ENCODE peak calls at places on chromosomes 6 and 20, in eight cellular contexts. One of them, this sample, is unnamed.
A peak's percentile ranks its signal among the peaks of the same experiment; 100 is the strongest.

GRCh38 chr6:137161975-137162374 is 11.5 kb downstream of the IL22RA2 start:
- DNase-seq in activated CD4-positive, alpha-beta T cell treated with anti-CD3 and anti-CD28 coated beads, Interleukin-2, amount 10 ng/mL, durations not matched to agents 7 days and 5 days: no peak
- DNase-seq in A172: no peak
- DNase-seq in kidney glomerular epithelial cell: no peak
- DNase-seq in NCI-H187: no peak
- DNase-seq in lung: no peak
- DNase-seq in NK-92 treated with Interleukin-12 subunit alpha and Interleukin-12 subunit beta, amount 100 ng/mL, for 24 hours: no peak
- DNase-seq in NCI-H1105: no peak
- DNase-seq in this sample: no peak

GRCh38 chr6:35311390-35312075 is 13.9 kb downstream of the DEF6 start:
- DNase-seq in activated CD4-positive, alpha-beta T cell treated with anti-CD3 and anti-CD28 coated beads, Interleukin-2, amount 10 ng/mL, durations not matched to agents 7 days and 5 days: peak; percentile 74
- DNase-seq in kidney glomerular epithelial cell: no peak
- DNase-seq in A172: no peak
- DNase-seq in NK-92 treated with Interleukin-12 subunit alpha and Interleukin-12 subunit beta, amount 100 ng/mL, for 24 hours: peak; percentile 41
- DNase-seq in NCI-H187: no peak
- DNase-seq in lung: no peak
- DNase-seq in NCI-H1105: no peak
- DNase-seq in this sample: no peak

GRCh38 chr20:34863421-34863965 is 9.2 kb downstream of the GGT7 start:
- DNase-seq in A172: no peak
- DNase-seq in activated CD4-positive, alpha-beta T cell treated with anti-CD3 and anti-CD28 coated beads, Interleukin-2, amount 10 ng/mL, durations not matched to agents 7 days and 5 days: no peak
- DNase-seq in kidney glomerular epithelial cell: no peak
- DNase-seq in NCI-H187: no peak
- DNase-seq in NK-92 treated with Interleukin-12 subunit alpha and Interleukin-12 subunit beta, amount 100 ng/mL, for 24 hours: no peak
- DNase-seq in lung: no peak
- DNase-seq in NCI-H1105: no peak
- DNase-seq in this sample: no peak

GRCh38 chr6:24147453-24148153 is 21.6 kb downstream of the NRSN1 start:
- DNase-seq in A172: no peak
- DNase-seq in lung: no peak
- DNase-seq in NK-92 treated with Interleukin-12 subunit alpha and Interleukin-12 subunit beta, amount 100 ng/mL, for 24 hours: no peak
- DNase-seq in activated CD4-positive, alpha-beta T cell treated with anti-CD3 and anti-CD28 coated beads, Interleukin-2, amount 10 ng/mL, durations not matched to agents 7 days and 5 days: no peak
- DNase-seq in NCI-H187: no peak
- DNase-seq in NCI-H1105: no peak
- DNase-seq in kidney glomerular epithelial cell: no peak
- DNase-seq in this sample: no peak

GRCh38 chr20:258963-259362 is 1.4 kb downstream of the DEFB132 start:
- DNase-seq in NCI-H1105: no peak
- DNase-seq in NCI-H187: no peak
- DNase-seq in NK-92 treated with Interleukin-12 subunit alpha and Interleukin-12 subunit beta, amount 100 ng/mL, for 24 hours: no peak
- DNase-seq in lung: no peak
- DNase-seq in A172: no peak
- DNase-seq in activated CD4-positive, alpha-beta T cell treated with anti-CD3 and anti-CD28 coated beads, Interleukin-2, amount 10 ng/mL, durations not matched to agents 7 days and 5 days: peak; percentile 12
- DNase-seq in kidney glomerular epithelial cell: peak; percentile 12
- DNase-seq in this sample: peak; percentile 17

GRCh38 chr6:119881416-119881815 is 531.9 kb upstream of the MAN1A1 start:
- DNase-seq in A172: peak; percentile 24
- DNase-seq in NCI-H187: no peak
- DNase-seq in NK-92 treated with Interleukin-12 subunit alpha and Interleukin-12 subunit beta, amount 100 ng/mL, for 24 hours: no peak
- DNase-seq in kidney glomerular epithelial cell: no peak
- DNase-seq in activated CD4-positive, alpha-beta T cell treated with anti-CD3 and anti-CD28 coated beads, Interleukin-2, amount 10 ng/mL, durations not matched to agents 7 days and 5 days: no peak
- DNase-seq in lung: no peak
- DNase-seq in NCI-H1105: no peak
- DNase-seq in this sample: no peak

GRCh38 chr6:155795173-155795796 is 339.6 kb upstream of the NOX3 start:
- DNase-seq in activated CD4-positive, alpha-beta T cell treated with anti-CD3 and anti-CD28 coated beads, Interleukin-2, amount 10 ng/mL, durations not matched to agents 7 days and 5 days: no peak
- DNase-seq in lung: no peak
- DNase-seq in NCI-H187: no peak
- DNase-seq in kidney glomerular epithelial cell: peak; percentile 37
- DNase-seq in NK-92 treated with Interleukin-12 subunit alpha and Interleukin-12 subunit beta, amount 100 ng/mL, for 24 hours: no peak
- DNase-seq in A172: peak; percentile 78
- DNase-seq in NCI-H1105: no peak
- DNase-seq in this sample: no peak

GRCh38 chr6:5130135-5130866 is 45.2 kb downstream of the PPP1R3G start:
- DNase-seq in activated CD4-positive, alpha-beta T cell treated with anti-CD3 and anti-CD28 coated beads, Interleukin-2, amount 10 ng/mL, durations not matched to agents 7 days and 5 days: no peak
- DNase-seq in kidney glomerular epithelial cell: no peak
- DNase-seq in NK-92 treated with Interleukin-12 subunit alpha and Interleukin-12 subunit beta, amount 100 ng/mL, for 24 hours: no peak
- DNase-seq in lung: no peak
- DNase-seq in NCI-H187: no peak
- DNase-seq in A172: no peak
- DNase-seq in NCI-H1105: no peak
- DNase-seq in this sample: no peak

GRCh38 chr6:108690326-108691000 is 129.7 kb downstream of the FOXO3 start:
- DNase-seq in NK-92 treated with Interleukin-12 subunit alpha and Interleukin-12 subunit beta, amount 100 ng/mL, for 24 hours: no peak
- DNase-seq in kidney glomerular epithelial cell: no peak
- DNase-seq in NCI-H1105: no peak
- DNase-seq in A172: no peak
- DNase-seq in NCI-H187: no peak
- DNase-seq in lung: no peak
- DNase-seq in activated CD4-positive, alpha-beta T cell treated with anti-CD3 and anti-CD28 coated beads, Interleukin-2, amount 10 ng/mL, durations not matched to agents 7 days and 5 days: no peak
- DNase-seq in this sample: no peak

GRCh38 chr20:41446471-41446870 is 79.9 kb upstream of the EMILIN3 start:
- DNase-seq in NCI-H187: peak; percentile 63
- DNase-seq in NCI-H1105: no peak
- DNase-seq in lung: no peak
- DNase-seq in A172: no peak
- DNase-seq in NK-92 treated with Interleukin-12 subunit alpha and Interleukin-12 subunit beta, amount 100 ng/mL, for 24 hours: no peak
- DNase-seq in activated CD4-positive, alpha-beta T cell treated with anti-CD3 and anti-CD28 coated beads, Interleukin-2, amount 10 ng/mL, durations not matched to agents 7 days and 5 days: no peak
- DNase-seq in kidney glomerular epithelial cell: no peak
- DNase-seq in this sample: no peak

GRCh38 chr6:35485402-35485877 is 11.4 kb downstream of the TEAD3 start:
- DNase-seq in NCI-H1105: no peak
- DNase-seq in lung: peak; percentile 58
- DNase-seq in activated CD4-positive, alpha-beta T cell treated with anti-CD3 and anti-CD28 coated beads, Interleukin-2, amount 10 ng/mL, durations not matched to agents 7 days and 5 days: no peak
- DNase-seq in NK-92 treated with Interleukin-12 subunit alpha and Interleukin-12 subunit beta, amount 100 ng/mL, for 24 hours: no peak
- DNase-seq in kidney glomerular epithelial cell: peak; percentile 61
- DNase-seq in NCI-H187: no peak
- DNase-seq in A172: peak; percentile 90
- DNase-seq in this sample: no peak

GRCh38 chr20:36315545-36316351 is 9.6 kb downstream of the DLGAP4 start:
- DNase-seq in NCI-H187: no peak
- DNase-seq in kidney glomerular epithelial cell: no peak
- DNase-seq in A172: no peak
- DNase-seq in NK-92 treated with Interleukin-12 subunit alpha and Interleukin-12 subunit beta, amount 100 ng/mL, for 24 hours: no peak
- DNase-seq in activated CD4-positive, alpha-beta T cell treated with anti-CD3 and anti-CD28 coated beads, Interleukin-2, amount 10 ng/mL, durations not matched to agents 7 days and 5 days: no peak
- DNase-seq in lung: no peak
- DNase-seq in NCI-H1105: no peak
- DNase-seq in this sample: no peak

GRCh38 chr20:15854871-15855270 is 718.4 kb downstream of the KIF16B start:
- DNase-seq in A172: no peak
- DNase-seq in NCI-H1105: no peak
- DNase-seq in NK-92 treated with Interleukin-12 subunit alpha and Interleukin-12 subunit beta, amount 100 ng/mL, for 24 hours: no peak
- DNase-seq in activated CD4-positive, alpha-beta T cell treated with anti-CD3 and anti-CD28 coated beads, Interleukin-2, amount 10 ng/mL, durations not matched to agents 7 days and 5 days: no peak
- DNase-seq in kidney glomerular epithelial cell: no peak
- DNase-seq in NCI-H187: no peak
- DNase-seq in lung: no peak
- DNase-seq in this sample: no peak

GRCh38 chr6:36035240-36035639 is 7.6 kb downstream of the MAPK14 start:
- DNase-seq in NCI-H1105: no peak
- DNase-seq in A172: no peak
- DNase-seq in NCI-H187: no peak
- DNase-seq in kidney glomerular epithelial cell: no peak
- DNase-seq in lung: no peak
- DNase-seq in activated CD4-positive, alpha-beta T cell treated with anti-CD3 and anti-CD28 coated beads, Interleukin-2, amount 10 ng/mL, durations not matched to agents 7 days and 5 days: no peak
- DNase-seq in NK-92 treated with Interleukin-12 subunit alpha and Interleukin-12 subunit beta, amount 100 ng/mL, for 24 hours: no peak
- DNase-seq in this sample: no peak

GRCh38 chr6:158654498-158654897 is 4.6 kb downstream of the SYTL3 start:
- DNase-seq in NK-92 treated with Interleukin-12 subunit alpha and Interleukin-12 subunit beta, amount 100 ng/mL, for 24 hours: no peak
- DNase-seq in kidney glomerular epithelial cell: peak; percentile 29
- DNase-seq in A172: peak; percentile 70
- DNase-seq in NCI-H1105: peak; percentile 94
- DNase-seq in lung: peak; percentile 62
- DNase-seq in NCI-H187: peak; percentile 21
- DNase-seq in activated CD4-positive, alpha-beta T cell treated with anti-CD3 and anti-CD28 coated beads, Interleukin-2, amount 10 ng/mL, durations not matched to agents 7 days and 5 days: no peak
- DNase-seq in this sample: no peak

GRCh38 chr6:12592634-12593033 is 123.9 kb upstream of the PHACTR1 start:
- DNase-seq in A172: peak; percentile 89
- DNase-seq in NCI-H1105: no peak
- DNase-seq in NK-92 treated with Interleukin-12 subunit alpha and Interleukin-12 subunit beta, amount 100 ng/mL, for 24 hours: no peak
- DNase-seq in kidney glomerular epithelial cell: peak; percentile 31
- DNase-seq in lung: peak; percentile 42
- DNase-seq in NCI-H187: no peak
- DNase-seq in activated CD4-positive, alpha-beta T cell treated with anti-CD3 and anti-CD28 coated beads, Interleukin-2, amount 10 ng/mL, durations not matched to agents 7 days and 5 days: no peak
- DNase-seq in this sample: no peak

GRCh38 chr6:159913862-159914564 is 23.2 kb downstream of the MAS1 start:
- DNase-seq in NCI-H1105: no peak
- DNase-seq in lung: no peak
- DNase-seq in NK-92 treated with Interleukin-12 subunit alpha and Interleukin-12 subunit beta, amount 100 ng/mL, for 24 hours: no peak
- DNase-seq in A172: no peak
- DNase-seq in NCI-H187: no peak
- DNase-seq in activated CD4-positive, alpha-beta T cell treated with anti-CD3 and anti-CD28 coated beads, Interleukin-2, amount 10 ng/mL, durations not matched to agents 7 days and 5 days: no peak
- DNase-seq in kidney glomerular epithelial cell: no peak
- DNase-seq in this sample: no peak

GRCh38 chr6:137094411-137095008 is 49.7 kb upstream of the IL20RA start:
- DNase-seq in activated CD4-positive, alpha-beta T cell treated with anti-CD3 and anti-CD28 coated beads, Interleukin-2, amount 10 ng/mL, durations not matched to agents 7 days and 5 days: peak; percentile 64
- DNase-seq in kidney glomerular epithelial cell: peak; percentile 65
- DNase-seq in NCI-H1105: peak; percentile 62
- DNase-seq in lung: peak; percentile 43
- DNase-seq in A172: peak; percentile 64
- DNase-seq in NCI-H187: peak; percentile 4
- DNase-seq in NK-92 treated with Interleukin-12 subunit alpha and Interleukin-12 subunit beta, amount 100 ng/mL, for 24 hours: peak; percentile 15
- DNase-seq in this sample: peak; percentile 62

GRCh38 chr6:7805088-7805756 is 79.3 kb downstream of the BMP6 start:
- DNase-seq in NCI-H187: no peak
- DNase-seq in A172: no peak
- DNase-seq in NK-92 treated with Interleukin-12 subunit alpha and Interleukin-12 subunit beta, amount 100 ng/mL, for 24 hours: no peak
- DNase-seq in activated CD4-positive, alpha-beta T cell treated with anti-CD3 and anti-CD28 coated beads, Interleukin-2, amount 10 ng/mL, durations not matched to agents 7 days and 5 days: no peak
- DNase-seq in NCI-H1105: no peak
- DNase-seq in lung: no peak
- DNase-seq in kidney glomerular epithelial cell: no peak
- DNase-seq in this sample: no peak

GRCh38 chr6:49269190-49269589 is 193.9 kb downstream of the MMUT start:
- DNase-seq in A172: peak; percentile 45
- DNase-seq in lung: no peak
- DNase-seq in activated CD4-positive, alpha-beta T cell treated with anti-CD3 and anti-CD28 coated beads, Interleukin-2, amount 10 ng/mL, durations not matched to agents 7 days and 5 days: no peak
- DNase-seq in NK-92 treated with Interleukin-12 subunit alpha and Interleukin-12 subunit beta, amount 100 ng/mL, for 24 hours: no peak
- DNase-seq in NCI-H1105: no peak
- DNase-seq in NCI-H187: no peak
- DNase-seq in kidney glomerular epithelial cell: no peak
- DNase-seq in this sample: no peak

GRCh38 chr20:49608752-49609670 is 41.1 kb upstream of the PTGIS start:
- DNase-seq in kidney glomerular epithelial cell: peak; percentile 35
- DNase-seq in lung: peak; percentile 65
- DNase-seq in NK-92 treated with Interleukin-12 subunit alpha and Interleukin-12 subunit beta, amount 100 ng/mL, for 24 hours: peak; percentile 74
- DNase-seq in A172: peak; percentile 72
- DNase-seq in NCI-H1105: peak; percentile 60
- DNase-seq in activated CD4-positive, alpha-beta T cell treated with anti-CD3 and anti-CD28 coated beads, Interleukin-2, amount 10 ng/mL, durations not matched to agents 7 days and 5 days: peak; percentile 85
- DNase-seq in NCI-H187: peak; percentile 65
- DNase-seq in this sample: peak; percentile 61

GRCh38 chr6:453152-453551 is 61.6 kb downstream of the IRF4 start:
- DNase-seq in activated CD4-positive, alpha-beta T cell treated with anti-CD3 and anti-CD28 coated beads, Interleukin-2, amount 10 ng/mL, durations not matched to agents 7 days and 5 days: no peak
- DNase-seq in A172: no peak
- DNase-seq in lung: no peak
- DNase-seq in NCI-H1105: no peak
- DNase-seq in kidney glomerular epithelial cell: no peak
- DNase-seq in NCI-H187: no peak
- DNase-seq in NK-92 treated with Interleukin-12 subunit alpha and Interleukin-12 subunit beta, amount 100 ng/mL, for 24 hours: no peak
- DNase-seq in this sample: no peak

GRCh38 chr20:48222595-48223180 is 437.4 kb upstream of the SULF2 start:
- DNase-seq in lung: no peak
- DNase-seq in A172: no peak
- DNase-seq in kidney glomerular epithelial cell: no peak
- DNase-seq in NCI-H187: no peak
- DNase-seq in NCI-H1105: no peak
- DNase-seq in activated CD4-positive, alpha-beta T cell treated with anti-CD3 and anti-CD28 coated beads, Interleukin-2, amount 10 ng/mL, durations not matched to agents 7 days and 5 days: no peak
- DNase-seq in NK-92 treated with Interleukin-12 subunit alpha and Interleukin-12 subunit beta, amount 100 ng/mL, for 24 hours: no peak
- DNase-seq in this sample: no peak

GRCh38 chr6:168393126-168393870 is 47.7 kb upstream of the SMOC2 start:
- DNase-seq in NK-92 treated with Interleukin-12 subunit alpha and Interleukin-12 subunit beta, amount 100 ng/mL, for 24 hours: no peak
- DNase-seq in activated CD4-positive, alpha-beta T cell treated with anti-CD3 and anti-CD28 coated beads, Interleukin-2, amount 10 ng/mL, durations not matched to agents 7 days and 5 days: no peak
- DNase-seq in NCI-H187: no peak
- DNase-seq in NCI-H1105: no peak
- DNase-seq in A172: no peak
- DNase-seq in lung: no peak
- DNase-seq in kidney glomerular epithelial cell: no peak
- DNase-seq in this sample: no peak

GRCh38 chr6:114108119-114109002 is 137.4 kb upstream of the HDAC2 start:
- DNase-seq in NCI-H1105: peak; percentile 12
- DNase-seq in A172: peak; percentile 66
- DNase-seq in activated CD4-positive, alpha-beta T cell treated with anti-CD3 and anti-CD28 coated beads, Interleukin-2, amount 10 ng/mL, durations not matched to agents 7 days and 5 days: peak; percentile 46
- DNase-seq in NCI-H187: peak; percentile 24
- DNase-seq in NK-92 treated with Interleukin-12 subunit alpha and Interleukin-12 subunit beta, amount 100 ng/mL, for 24 hours: peak; percentile 16
- DNase-seq in kidney glomerular epithelial cell: peak; percentile 26
- DNase-seq in lung: peak; percentile 70
- DNase-seq in this sample: peak; percentile 55

GRCh38 chr6:168128631-168129291 is 49.7 kb upstream of the FRMD1 start:
- DNase-seq in activated CD4-positive, alpha-beta T cell treated with anti-CD3 and anti-CD28 coated beads, Interleukin-2, amount 10 ng/mL, durations not matched to agents 7 days and 5 days: no peak
- DNase-seq in A172: no peak
- DNase-seq in kidney glomerular epithelial cell: no peak
- DNase-seq in lung: no peak
- DNase-seq in NK-92 treated with Interleukin-12 subunit alpha and Interleukin-12 subunit beta, amount 100 ng/mL, for 24 hours: no peak
- DNase-seq in NCI-H187: no peak
- DNase-seq in NCI-H1105: no peak
- DNase-seq in this sample: no peak

GRCh38 chr20:4544765-4545164 is 176.9 kb upstream of the PRND start:
- DNase-seq in NCI-H187: no peak
- DNase-seq in lung: no peak
- DNase-seq in NCI-H1105: no peak
- DNase-seq in kidney glomerular epithelial cell: peak; percentile 53
- DNase-seq in NK-92 treated with Interleukin-12 subunit alpha and Interleukin-12 subunit beta, amount 100 ng/mL, for 24 hours: no peak
- DNase-seq in activated CD4-positive, alpha-beta T cell treated with anti-CD3 and anti-CD28 coated beads, Interleukin-2, amount 10 ng/mL, durations not matched to agents 7 days and 5 days: no peak
- DNase-seq in A172: peak; percentile 38
- DNase-seq in this sample: no peak

GRCh38 chr20:24833592-24833991 is 115.5 kb upstream of the CST7 start:
- DNase-seq in NK-92 treated with Interleukin-12 subunit alpha and Interleukin-12 subunit beta, amount 100 ng/mL, for 24 hours: no peak
- DNase-seq in lung: no peak
- DNase-seq in activated CD4-positive, alpha-beta T cell treated with anti-CD3 and anti-CD28 coated beads, Interleukin-2, amount 10 ng/mL, durations not matched to agents 7 days and 5 days: no peak
- DNase-seq in NCI-H1105: no peak
- DNase-seq in NCI-H187: no peak
- DNase-seq in kidney glomerular epithelial cell: no peak
- DNase-seq in A172: no peak
- DNase-seq in this sample: no peak

GRCh38 chr20:49823152-49823847 is 10.7 kb downstream of the SLC9A8 start:
- DNase-seq in lung: no peak
- DNase-seq in A172: no peak
- DNase-seq in activated CD4-positive, alpha-beta T cell treated with anti-CD3 and anti-CD28 coated beads, Interleukin-2, amount 10 ng/mL, durations not matched to agents 7 days and 5 days: peak; percentile 52
- DNase-seq in kidney glomerular epithelial cell: no peak
- DNase-seq in NCI-H187: no peak
- DNase-seq in NK-92 treated with Interleukin-12 subunit alpha and Interleukin-12 subunit beta, amount 100 ng/mL, for 24 hours: no peak
- DNase-seq in NCI-H1105: no peak
- DNase-seq in this sample: no peak

GRCh38 chr6:118307581-118307980 is 240.5 kb upstream of the PLN start:
- DNase-seq in NCI-H187: no peak
- DNase-seq in NK-92 treated with Interleukin-12 subunit alpha and Interleukin-12 subunit beta, amount 100 ng/mL, for 24 hours: no peak
- DNase-seq in activated CD4-positive, alpha-beta T cell treated with anti-CD3 and anti-CD28 coated beads, Interleukin-2, amount 10 ng/mL, durations not matched to agents 7 days and 5 days: no peak
- DNase-seq in kidney glomerular epithelial cell: no peak
- DNase-seq in NCI-H1105: peak; percentile 65
- DNase-seq in lung: no peak
- DNase-seq in A172: no peak
- DNase-seq in this sample: no peak

GRCh38 chr6:11277275-11278206 is 45.1 kb upstream of the NEDD9 start:
- DNase-seq in A172: peak; percentile 76
- DNase-seq in activated CD4-positive, alpha-beta T cell treated with anti-CD3 and anti-CD28 coated beads, Interleukin-2, amount 10 ng/mL, durations not matched to agents 7 days and 5 days: no peak
- DNase-seq in NCI-H187: no peak
- DNase-seq in NK-92 treated with Interleukin-12 subunit alpha and Interleukin-12 subunit beta, amount 100 ng/mL, for 24 hours: no peak
- DNase-seq in kidney glomerular epithelial cell: peak; percentile 97
- DNase-seq in NCI-H1105: no peak
- DNase-seq in lung: peak; percentile 65
- DNase-seq in this sample: no peak

GRCh38 chr6:28335040-28335563 is 846 bp downstream of the ZSCAN31 start:
- DNase-seq in NCI-H1105: no peak
- DNase-seq in lung: no peak
- DNase-seq in A172: no peak
- DNase-seq in NCI-H187: no peak
- DNase-seq in NK-92 treated with Interleukin-12 subunit alpha and Interleukin-12 subunit beta, amount 100 ng/mL, for 24 hours: no peak
- DNase-seq in kidney glomerular epithelial cell: no peak
- DNase-seq in activated CD4-positive, alpha-beta T cell treated with anti-CD3 and anti-CD28 coated beads, Interleukin-2, amount 10 ng/mL, durations not matched to agents 7 days and 5 days: no peak
- DNase-seq in this sample: peak; percentile 98

GRCh38 chr6:9116026-9116425 is 680.7 kb upstream of the SLC35B3 start:
- DNase-seq in kidney glomerular epithelial cell: no peak
- DNase-seq in A172: peak; percentile 55
- DNase-seq in lung: no peak
- DNase-seq in activated CD4-positive, alpha-beta T cell treated with anti-CD3 and anti-CD28 coated beads, Interleukin-2, amount 10 ng/mL, durations not matched to agents 7 days and 5 days: no peak
- DNase-seq in NCI-H1105: no peak
- DNase-seq in NK-92 treated with Interleukin-12 subunit alpha and Interleukin-12 subunit beta, amount 100 ng/mL, for 24 hours: no peak
- DNase-seq in NCI-H187: no peak
- DNase-seq in this sample: no peak

GRCh38 chr20:41638459-41638858 is 20.3 kb upstream of the CHD6 start:
- DNase-seq in kidney glomerular epithelial cell: no peak
- DNase-seq in A172: no peak
- DNase-seq in NK-92 treated with Interleukin-12 subunit alpha and Interleukin-12 subunit beta, amount 100 ng/mL, for 24 hours: no peak
- DNase-seq in lung: no peak
- DNase-seq in NCI-H1105: no peak
- DNase-seq in NCI-H187: no peak
- DNase-seq in activated CD4-positive, alpha-beta T cell treated with anti-CD3 and anti-CD28 coated beads, Interleukin-2, amount 10 ng/mL, durations not matched to agents 7 days and 5 days: no peak
- DNase-seq in this sample: no peak

This sample was measured in erythroblast.